ENCODE peak calls at places on chromosomes 3 and 15, in eight cellular contexts. J is H1, L is kidney, T is H9, N is PC-3, R is adipocyte, O is GM23248, D is HCT116. G is an unnamed sample.

GRCh38 chr3:114272271-114272670 is 21.6 kb upstream of the TIGIT start:
- DNase-seq in J (no peak), L (no peak), T (no peak), N (no peak), R (peak; percentile 5), O (no peak), D (no peak), G (no peak)

GRCh38 chr3:158160958-158161357 is 51.1 kb downstream of the RSRC1 start:
- DNase-seq in J (no peak), L (no peak), T (no peak), N (peak; percentile 91), R (peak; percentile 76), O (peak; percentile 95), D (peak; percentile 75), G (peak; percentile 73)

GRCh38 chr15:60000113-60000823 is 3.8 kb upstream of the FOXB1 start:
- DNase-seq in J (no peak), L (no peak), T (peak; percentile 61), N (no peak), R (no peak), O (no peak), D (no peak), G (no peak)

GRCh38 chr3:141845407-141846049 is 30.9 kb upstream of the ATP1B3 start:
- DNase-seq in J (peak; percentile 34), L (no peak), T (peak; percentile 57), N (no peak), R (no peak), O (no peak), D (no peak), G (no peak)

GRCh38 chr3:129549006-129549800 is 6.2 kb downstream of the H1-8 start:
- DNase-seq in J (no peak), L (no peak), T (no peak), N (peak; percentile 49), R (peak; percentile 23), O (peak; percentile 72), D (no peak), G (peak; percentile 61)

GRCh38 chr3:14793126-14793857 is 25.5 kb upstream of the FGD5 start:
- DNase-seq in J (no peak), L (no peak), T (no peak), N (no peak), R (no peak), O (no peak), D (no peak), G (no peak)

GRCh38 chr15:32856753-32857152 is 138.9 kb downstream of the GREM1 start:
- DNase-seq in J (no peak), L (no peak), T (no peak), N (no peak), R (peak; percentile 48), O (peak; percentile 59), D (no peak), G (peak; percentile 61)

GRCh38 chr15:78415284-78415683 is 22.7 kb upstream of the IREB2 start:
- DNase-seq in J (no peak), L (no peak), T (no peak), N (peak; percentile 63), R (peak; percentile 76), O (peak; percentile 59), D (peak; percentile 28), G (peak; percentile 32)

GRCh38 chr15:73573572-73573971 is 59.6 kb downstream of the NPTN start:
- DNase-seq in J (no peak), L (no peak), T (no peak), N (peak; percentile 41), R (no peak), O (peak; percentile 43), D (no peak), G (peak; percentile 60)

GRCh38 chr3:119098620-119099222 is 47.2 kb upstream of the TEX55 start:
- DNase-seq in J (no peak), L (no peak), T (no peak), N (peak; percentile 81), R (peak; percentile 80), O (peak; percentile 59), D (peak; percentile 13), G (peak; percentile 26)

GRCh38 chr3:141241248-141242034 is 9.8 kb downstream of the PXYLP1 start:
- DNase-seq in J (no peak), L (no peak), T (no peak), N (no peak), R (no peak), O (peak; percentile 69), D (no peak), G (no peak)

GRCh38 chr3:50208677-50209344 is 3.7 kb downstream of the SLC38A3 start:
- DNase-seq in J (no peak), L (no peak), T (no peak), N (no peak), R (no peak), O (no peak), D (no peak), G (no peak)
- H3K9ac ChIP-seq in J (no peak overlapping the region), L (no peak overlapping the region), T (no peak overlapping the region), N (no peak overlapping the region), R (no peak overlapping the region), O (no peak overlapping the region), D (no peak overlapping the region), G (no peak overlapping the region)

GRCh38 chr3:33884204-33884561 is 85.8 kb downstream of the PDCD6IP start:
- DNase-seq in J (no peak), L (no peak), T (peak; percentile 44), N (peak; percentile 24), R (peak; percentile 56), O (peak; percentile 28), D (no peak), G (no peak)
- H3K9ac ChIP-seq in J (no peak overlapping the region), L (no peak overlapping the region), T (no peak overlapping the region), N (no peak overlapping the region), R (no peak overlapping the region), O (no peak overlapping the region), D (no peak overlapping the region), G (peak overlapping the region; percentile 68)

DNA sequence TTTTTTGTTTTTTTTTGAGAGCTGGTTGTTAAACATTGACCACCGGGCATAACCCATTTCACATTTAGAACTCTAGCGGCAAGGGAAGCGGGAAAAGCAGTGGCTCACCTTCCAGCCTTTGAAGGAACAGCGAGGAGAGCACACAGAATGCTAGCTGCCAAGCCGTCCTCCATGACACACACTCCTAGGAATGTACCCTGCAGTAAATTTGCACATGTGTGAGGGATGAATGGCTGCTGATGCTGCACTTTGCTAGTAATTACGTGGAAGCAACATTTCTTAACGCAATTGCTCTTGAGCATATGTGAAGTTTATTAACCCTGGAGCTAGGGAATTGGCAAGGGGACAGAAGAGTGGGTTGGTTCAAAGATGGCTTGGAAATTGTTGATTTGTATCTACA is 123.7 kb downstream of the CHSY1 start:
- DNase-seq in J (no peak), L (peak; percentile 52), T (no peak), N (peak; percentile 85), R (peak; percentile 89), O (peak; percentile 91), D (no peak), G (peak; percentile 93)
- H3K9ac ChIP-seq in J (no peak overlapping the region), L (no peak overlapping the region), T (no peak overlapping the region), N (peak overlapping the region; percentile 16), R (no peak overlapping the region), O (peak overlapping the region; percentile 85), D (no peak overlapping the region), G (peak overlapping the region; percentile 87)

GRCh38 chr15:69087581-69087980 is 72.9 kb upstream of the GLCE start:
- DNase-seq in J (no peak), L (no peak), T (no peak), N (peak; percentile 17), R (no peak), O (no peak), D (no peak), G (no peak)

GRCh38 chr15:69088300-69088965 is 72.0 kb upstream of the GLCE start:
- DNase-seq in J (no peak), L (no peak), T (peak; percentile 38), N (no peak), R (no peak), O (no peak), D (no peak), G (no peak)

GRCh38 chr15:69090197-69090948 is 70.1 kb upstream of the GLCE start:
- DNase-seq in J (peak; percentile 63), L (no peak), T (peak; percentile 90), N (no peak), R (peak; percentile 15), O (peak; percentile 49), D (no peak), G (peak; percentile 59)

GRCh38 chr15:69086427-69087205 is 72.1 kb downstream of the NOX5 start:
- DNase-seq in J (peak; percentile 54), L (no peak), T (peak; percentile 54), N (no peak), R (no peak), O (no peak), D (no peak), G (no peak)

DNA sequence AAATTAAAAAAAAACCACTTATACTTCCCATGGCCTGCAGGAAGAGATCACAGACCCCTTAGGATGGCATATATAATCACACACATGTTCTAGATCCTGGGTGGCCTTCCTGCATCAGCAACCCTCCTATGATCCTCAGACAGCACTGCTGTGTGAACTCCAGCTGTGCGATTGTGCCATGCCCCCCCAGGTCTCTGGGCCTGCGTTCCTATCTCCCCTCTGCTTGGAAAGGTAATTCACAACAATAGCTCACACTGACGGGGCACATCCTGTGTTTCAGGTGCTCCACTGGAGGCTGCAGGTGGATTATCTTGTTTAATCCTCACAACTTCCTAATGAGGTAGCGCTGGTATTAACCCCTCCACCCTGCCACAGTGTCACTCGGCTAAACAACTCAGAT is 71.2 kb upstream of the GLCE start:
- DNase-seq in J (no peak), L (no peak), T (peak; percentile 54), N (no peak), R (no peak), O (no peak), D (no peak), G (no peak)
- H3K9ac ChIP-seq in J (no peak overlapping the region), L (no peak overlapping the region), T (no peak overlapping the region), N (no peak overlapping the region), R (no peak overlapping the region), O (no peak overlapping the region), D (no peak overlapping the region), G (no peak overlapping the region)

G was measured in mesenchymal stem cell.